ENCODE peak calls at places on chromosomes 11 and 22, in five cellular contexts. N is RWPE1, G is dorsolateral prefrontal cortex, A is MCF 10A, C is cardiac muscle cell. D is an unnamed sample.

GRCh38 chr11:39443424-39444022 is 2015.9 kb downstream of the LRRC4C start:
- DNase-seq in A (no peak), C (no peak), G (no peak), N (no peak), D (no peak)

GRCh38 chr22:29584975-29585374 is 4.1 kb upstream of the NIPSNAP1 start:
- DNase-seq in A (no peak), N (no peak), G (no peak), C (no peak), D (no peak)

GRCh38 chr11:75199412-75199955 is 41.1 kb upstream of the TPBGL start:
- DNase-seq in A (no peak), G (no peak), C (no peak), N (no peak), D (no peak)

GRCh38 chr11:779120-779954 is 2.0 kb upstream of the GATD1 start:
- DNase-seq in N (no peak), A (no peak), G (no peak), C (no peak), D (no peak)

GRCh38 chr11:103051986-103052385 is 40.0 kb downstream of the DCUN1D5 start:
- DNase-seq in N (no peak), A (no peak), C (no peak), G (no peak), D (no peak)

GRCh38 chr11:33258631-33259184 is 1.5 kb downstream of the HIPK3 start:
- DNase-seq in G (no peak), C (peak; percentile 69), N (no peak), A (no peak), D (no peak)

GRCh38 chr11:1242289-1242688 is 19.4 kb downstream of the MUC5B start:
- DNase-seq in N (no peak), C (no peak), G (no peak), A (no peak), D (no peak)

GRCh38 chr11:47981667-47982404 is 1.5 kb downstream of the PTPRJ start:
- DNase-seq in C (no peak), N (no peak), G (no peak), A (no peak), D (no peak)

GRCh38 chr11:112318193-112318592 is 57.5 kb upstream of the PLET1 start:
- DNase-seq in N (peak; percentile 83), C (peak; percentile 91), G (no peak), A (peak; percentile 90), D (no peak)

GRCh38 chr11:101993172-101993571 is 54.1 kb upstream of the CFAP300 start:
- DNase-seq in G (no peak), N (no peak), C (no peak), A (no peak), D (no peak)

GRCh38 chr11:106461839-106462545 is 384.5 kb downstream of the AASDHPPT start:
- DNase-seq in A (no peak), C (peak; percentile 75), N (no peak), G (no peak), D (no peak)

GRCh38 chr11:86637976-86638375 is 34.4 kb downstream of the ME3 start:
- DNase-seq in A (no peak), G (no peak), N (no peak), C (no peak), D (no peak)

GRCh38 chr11:116180806-116181600 is 591.8 kb downstream of the BUD13 start:
- DNase-seq in G (no peak), C (no peak), A (no peak), N (no peak), D (no peak)

GRCh38 chr11:1876361-1877063 is 15.2 kb downstream of the PRR33 start:
- DNase-seq in N (peak; percentile 19), G (peak; percentile 42), A (peak; percentile 80), C (peak; percentile 81), D (peak; percentile 72)

GRCh38 chr11:66070604-66071325 is 693 bp downstream of the PACS1 start:
- DNase-seq in A (peak; percentile 46), N (peak; percentile 31), C (peak; percentile 57), G (no peak), D (peak; percentile 30)

GRCh38 chr11:975824-976223 is 50.2 kb downstream of the AP2A2 start:
- DNase-seq in C (peak; percentile 54), N (no peak), G (no peak), A (no peak), D (no peak)

GRCh38 chr22:31496007-31496734 is at the start of gene SFI1:
- DNase-seq in N (peak; percentile 82), A (peak; percentile 86), C (peak; percentile 94), G (peak; percentile 96), D (peak; percentile 90)
- TF ChIP-seq CTCF in N (no peak), A (peak; percentile 19), C (peak; percentile 41), G (peak; percentile 36), D (peak; percentile 22)

DNA sequence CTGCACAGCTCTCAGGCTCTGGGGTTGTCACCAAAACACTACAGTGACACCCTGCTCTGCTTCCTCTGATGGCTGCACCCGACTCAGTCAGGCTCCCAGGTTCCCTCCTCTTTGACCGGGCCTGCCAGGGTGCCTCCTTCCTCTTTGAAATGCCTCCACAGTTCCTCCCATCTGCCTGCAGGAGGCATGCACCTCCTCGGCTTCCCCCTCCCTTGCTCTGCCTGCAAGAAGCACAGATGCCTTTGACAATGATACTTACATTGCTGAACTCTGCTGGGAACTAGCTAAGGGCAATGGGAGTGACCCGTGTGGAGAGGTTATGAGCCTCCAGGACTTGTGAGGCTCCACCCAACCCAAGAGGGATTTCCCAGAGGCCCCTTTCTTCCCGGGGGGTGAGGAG is 674.1 kb downstream of the OPCML start:
- DNase-seq in A (peak; percentile 8), C (peak; percentile 62), G (no peak), N (no peak), D (no peak)
- TF ChIP-seq CTCF in A (no peak), C (peak; percentile 56), G (no peak), N (no peak), D (no peak)

GRCh38 chr22:44823396-44823795 is 71.0 kb downstream of the ARHGAP8 start:
- DNase-seq in N (no peak), A (no peak), C (no peak), G (no peak), D (no peak)

GRCh38 chr22:44822479-44822878 is 70.1 kb downstream of the ARHGAP8 start:
- DNase-seq in A (no peak), N (no peak), G (no peak), C (no peak), D (no peak)

GRCh38 chr22:44823806-44824205 is 71.4 kb downstream of the ARHGAP8 start:
- DNase-seq in A (no peak), C (no peak), N (no peak), G (no peak), D (no peak)

GRCh38 chr22:44825310-44826150 is 73.2 kb downstream of the ARHGAP8 start:
- DNase-seq in N (no peak), A (no peak), C (no peak), G (no peak), D (no peak)

GRCh38 chr22:44824271-44824670 is 71.9 kb downstream of the ARHGAP8 start:
- DNase-seq in A (no peak), N (no peak), C (no peak), G (no peak), D (no peak)
- TF ChIP-seq CTCF in A (no peak), N (no peak), C (no peak), G (no peak), D (no peak)

DNA sequence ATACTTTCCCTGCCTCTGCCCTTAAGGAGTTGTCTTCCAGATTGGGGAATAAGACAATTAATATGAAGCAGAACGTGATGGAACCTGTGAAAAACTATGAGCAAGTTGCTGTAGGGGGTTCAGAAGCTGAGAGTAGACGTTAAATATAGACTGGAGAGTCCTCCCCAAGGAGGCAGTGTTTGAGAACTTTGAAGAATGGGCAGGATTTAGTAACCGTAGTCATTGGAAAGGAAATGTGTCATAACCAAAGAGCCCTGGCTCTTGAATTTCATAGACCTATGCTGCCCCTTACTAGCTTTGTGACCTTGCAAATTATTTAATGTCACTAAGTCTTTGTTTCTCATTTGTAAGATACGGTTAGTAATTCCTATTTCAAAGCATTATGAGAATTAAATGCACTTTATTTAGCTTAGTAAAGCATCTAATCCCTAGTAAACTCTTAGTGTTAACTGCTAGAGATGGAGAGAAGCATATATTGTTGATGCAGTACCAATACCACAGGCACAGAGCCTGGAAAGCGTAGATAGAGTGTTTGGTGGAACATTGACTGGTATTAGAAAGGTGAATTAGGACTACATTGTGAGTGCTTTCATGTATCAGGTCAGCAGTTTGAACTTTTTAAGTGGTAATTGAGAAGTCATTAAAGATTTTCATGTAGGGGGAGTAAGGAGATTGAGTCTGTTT is 54.1 kb downstream of the MCAM start:
- DNase-seq in A (peak; percentile 32), G (no peak), C (peak; percentile 35), N (no peak), D (no peak)
- TF ChIP-seq CTCF in A (no peak), G (no peak), C (no peak), N (no peak), D (no peak)

GRCh38 chr22:24772493-24773220 is 1.9 kb downstream of the PIWIL3 start:
- DNase-seq in N (peak; percentile 32), G (no peak), A (peak; percentile 37), C (peak; percentile 83), D (peak; percentile 31)
- TF ChIP-seq CTCF in N (peak; percentile 55), G (no peak), A (peak; percentile 30), C (peak; percentile 89), D (peak; percentile 56)

DNA sequence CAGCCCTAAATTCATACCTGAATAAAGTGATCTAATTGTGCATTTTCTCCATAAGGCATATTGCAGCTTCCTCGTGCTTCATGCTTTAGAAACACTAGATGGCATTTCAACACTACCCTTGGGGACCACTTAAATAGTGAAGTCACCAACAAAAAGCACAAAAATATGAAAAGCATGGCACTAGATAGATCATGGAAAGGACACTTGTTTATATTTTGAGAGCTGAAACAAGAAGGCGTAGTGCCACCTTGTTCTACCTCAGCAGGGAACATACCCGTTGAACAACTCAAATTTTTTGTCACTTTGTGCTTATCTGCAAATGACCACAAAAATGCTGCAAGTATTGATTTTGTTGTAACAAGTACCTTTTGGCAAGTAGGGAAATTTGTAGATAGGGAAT is 8.6 kb downstream of the TBCEL start:
- DNase-seq in N (no peak), C (no peak), G (no peak), A (no peak), D (no peak)
- TF ChIP-seq CTCF in N (no peak), C (no peak), G (no peak), A (no peak), D (no peak)

DNA sequence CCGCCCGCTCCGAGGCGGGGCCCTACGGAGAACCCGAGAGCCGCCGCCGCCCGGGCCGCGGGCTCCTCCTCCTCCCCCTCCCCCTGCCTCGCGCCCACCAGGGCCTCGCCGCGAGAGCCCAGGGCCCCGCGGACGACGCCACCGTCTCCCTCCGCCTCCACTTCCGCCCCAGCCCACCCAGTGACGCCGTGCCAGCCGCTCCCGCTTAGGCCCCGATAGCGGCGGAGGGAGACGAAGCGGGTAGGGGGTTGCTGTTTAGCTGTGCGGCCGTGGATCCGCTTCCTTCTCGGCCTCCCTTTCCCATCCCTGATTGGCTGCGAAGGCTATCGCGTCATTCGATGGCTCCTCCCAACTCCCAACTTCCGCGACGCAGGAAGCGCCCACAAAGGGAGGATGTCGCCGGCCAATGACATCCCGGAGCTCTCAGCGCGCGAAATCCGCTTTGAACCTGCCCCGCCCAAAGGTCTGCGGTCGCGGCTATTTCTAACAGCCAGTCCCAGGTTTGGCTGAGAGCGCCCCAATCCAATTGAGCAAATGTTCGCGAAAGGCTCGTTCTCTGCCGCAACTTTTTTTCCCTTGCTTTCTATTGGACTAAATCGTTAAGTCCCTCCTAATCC is at the start of gene FAM76B:
- DNase-seq in A (peak; percentile 99), G (peak; percentile 98), N (peak; percentile 91), C (peak; percentile 99), D (peak; percentile 92)
- TF ChIP-seq CTCF in A (no peak), G (no peak), N (no peak), C (no peak), D (no peak)